ENCODE peak calls at places on chromosomes 16 and 17, in seven cellular contexts. C, L, T, U, J, P and V are unnamed samples.

GRCh38 chr16:4098496-4098895 is 17.7 kb downstream of the ADCY9 start:
- DNase-seq in P (no peak), T (no peak), J (no peak), C (no peak), L (no peak), U (no peak), V (no peak)

GRCh38 chr16:80012586-80012985 is 412.0 kb upstream of the MAF start:
- DNase-seq in L (no peak), U (no peak), C (no peak), P (no peak), T (no peak), J (no peak), V (no peak)

GRCh38 chr16:14522617-14523135 is 107.4 kb downstream of the PARN start:
- DNase-seq in P (no peak), C (no peak), J (no peak), L (no peak), T (no peak), U (no peak), V (no peak)

GRCh38 chr17:56592487-56593072 is 919 bp upstream of the NOG start:
- DNase-seq in T (peak), C (peak), P (peak), L (peak), U (peak), J (no peak), V (peak)

GRCh38 chr16:72542103-72542502 is 370.1 kb upstream of the PMFBP1 start:
- DNase-seq in U (no peak), T (no peak), P (no peak), C (no peak), J (no peak), L (no peak), V (no peak)

GRCh38 chr16:86037999-86038922 is 139.3 kb downstream of the IRF8 start:
- DNase-seq in P (no peak), U (no peak), C (no peak), T (no peak), J (no peak), L (no peak), V (no peak)

GRCh38 chr16:49010396-49010795 is 271.2 kb downstream of the CBLN1 start:
- DNase-seq in P (no peak), J (no peak), C (no peak), U (peak), T (peak), L (no peak), V (no peak)

GRCh38 chr17:47735536-47736011 is 2.5 kb downstream of the TBX21 start:
- DNase-seq in T (no peak), P (no peak), C (no peak), J (no peak), L (peak), U (no peak), V (no peak)

GRCh38 chr17:1344521-1344920 is 55.5 kb downstream of the YWHAE start:
- DNase-seq in J (no peak), T (no peak), P (no peak), U (no peak), L (no peak), C (no peak), V (no peak)

GRCh38 chr16:86761117-86761971 is 183.0 kb downstream of the FOXL1 start:
- DNase-seq in J (peak), L (peak), P (peak), C (peak), U (peak), T (peak), V (peak)

GRCh38 chr16:15032547-15033308 is 23.1 kb downstream of the NTAN1 start:
- DNase-seq in T (peak), L (no peak), J (no peak), P (no peak), C (no peak), U (no peak), V (peak)

GRCh38 chr17:37190493-37190892 is 185.3 kb upstream of the C17orf78 start:
- DNase-seq in J (no peak), P (no peak), U (no peak), T (no peak), L (no peak), C (no peak), V (no peak)

GRCh38 chr17:66426397-66427033 is 124.1 kb downstream of the PRKCA start:
- DNase-seq in C (peak), J (peak), U (no peak), T (peak), L (no peak), P (peak), V (peak)